ENCODE peak calls at places on chromosomes 7 and 10, in six cellular contexts. One of them, this sample, is unnamed.
A peak's percentile ranks its signal among the peaks of the same experiment; 100 is the strongest.

GRCh38 chr7:29865526-29865925 is 59.2 kb downstream of the WIPF3 start:
- DNase-seq in GM23338: no peak
- DNase-seq in SK-N-SH: no peak
- DNase-seq in Panc1: no peak
- DNase-seq in H1: no peak
- DNase-seq in GM12891: no peak
- DNase-seq in this sample: no peak

GRCh38 chr10:70991140-70992124 is 103.1 kb upstream of the PCBD1 start:
- DNase-seq in GM23338: no peak
- DNase-seq in SK-N-SH: no peak
- DNase-seq in Panc1: no peak
- DNase-seq in H1: no peak
- DNase-seq in GM12891: no peak
- DNase-seq in this sample: no peak

GRCh38 chr7:30040938-30041337 is 12.7 kb downstream of the PLEKHA8 start:
- DNase-seq in GM23338: no peak
- DNase-seq in SK-N-SH: no peak
- DNase-seq in Panc1: no peak
- DNase-seq in H1: no peak
- DNase-seq in GM12891: no peak
- DNase-seq in this sample: no peak

GRCh38 chr10:7505196-7505595 is 94.4 kb upstream of the SFMBT2 start:
- DNase-seq in GM23338: no peak
- DNase-seq in SK-N-SH: no peak
- DNase-seq in Panc1: no peak
- DNase-seq in H1: no peak
- DNase-seq in GM12891: no peak
- DNase-seq in this sample: no peak

GRCh38 chr7:128915841-128916642 is 5.5 kb upstream of the KCP start:
- DNase-seq in GM23338: peak; percentile 62
- DNase-seq in SK-N-SH: peak; percentile 23
- DNase-seq in Panc1: no peak
- DNase-seq in H1: no peak
- DNase-seq in GM12891: no peak
- DNase-seq in this sample: no peak

GRCh38 chr10:37856881-37857286 is 526 bp downstream of the ZNF248 start:
- DNase-seq in GM23338: peak; percentile 5
- DNase-seq in SK-N-SH: peak; percentile 41
- DNase-seq in Panc1: no peak
- DNase-seq in H1: no peak
- DNase-seq in GM12891: no peak
- DNase-seq in this sample: no peak

GRCh38 chr10:17588420-17588819 is 28.8 kb downstream of the HACD1 start:
- DNase-seq in GM23338: no peak
- DNase-seq in SK-N-SH: no peak
- DNase-seq in Panc1: no peak
- DNase-seq in H1: no peak
- DNase-seq in GM12891: no peak
- DNase-seq in this sample: no peak

GRCh38 chr10:109784236-109784635 is 139.1 kb downstream of the XPNPEP1 start:
- DNase-seq in GM23338: no peak
- DNase-seq in SK-N-SH: no peak
- DNase-seq in Panc1: no peak
- DNase-seq in H1: no peak
- DNase-seq in GM12891: no peak
- DNase-seq in this sample: no peak

GRCh38 chr7:41114166-41114565 is 588.7 kb downstream of the INHBA start:
- DNase-seq in GM23338: no peak
- DNase-seq in SK-N-SH: no peak
- DNase-seq in Panc1: no peak
- DNase-seq in H1: no peak
- DNase-seq in GM12891: no peak
- DNase-seq in this sample: no peak

GRCh38 chr7:2795906-2796305 is 48.2 kb downstream of the GNA12 start:
- DNase-seq in GM23338: no peak
- DNase-seq in SK-N-SH: no peak
- DNase-seq in Panc1: no peak
- DNase-seq in H1: no peak
- DNase-seq in GM12891: no peak
- DNase-seq in this sample: no peak

GRCh38 chr7:2799253-2799652 is 44.9 kb downstream of the GNA12 start:
- DNase-seq in GM23338: no peak
- DNase-seq in SK-N-SH: no peak
- DNase-seq in Panc1: no peak
- DNase-seq in H1: no peak
- DNase-seq in GM12891: no peak
- DNase-seq in this sample: no peak

GRCh38 chr7:2794836-2795636 is 49.1 kb downstream of the GNA12 start:
- DNase-seq in GM23338: no peak
- DNase-seq in SK-N-SH: no peak
- DNase-seq in Panc1: no peak
- DNase-seq in H1: no peak
- DNase-seq in GM12891: no peak
- DNase-seq in this sample: no peak

GRCh38 chr7:2798669-2799068 is 45.4 kb downstream of the GNA12 start:
- DNase-seq in GM23338: no peak
- DNase-seq in SK-N-SH: no peak
- DNase-seq in Panc1: no peak
- DNase-seq in H1: no peak
- DNase-seq in GM12891: no peak
- DNase-seq in this sample: no peak

DNA sequence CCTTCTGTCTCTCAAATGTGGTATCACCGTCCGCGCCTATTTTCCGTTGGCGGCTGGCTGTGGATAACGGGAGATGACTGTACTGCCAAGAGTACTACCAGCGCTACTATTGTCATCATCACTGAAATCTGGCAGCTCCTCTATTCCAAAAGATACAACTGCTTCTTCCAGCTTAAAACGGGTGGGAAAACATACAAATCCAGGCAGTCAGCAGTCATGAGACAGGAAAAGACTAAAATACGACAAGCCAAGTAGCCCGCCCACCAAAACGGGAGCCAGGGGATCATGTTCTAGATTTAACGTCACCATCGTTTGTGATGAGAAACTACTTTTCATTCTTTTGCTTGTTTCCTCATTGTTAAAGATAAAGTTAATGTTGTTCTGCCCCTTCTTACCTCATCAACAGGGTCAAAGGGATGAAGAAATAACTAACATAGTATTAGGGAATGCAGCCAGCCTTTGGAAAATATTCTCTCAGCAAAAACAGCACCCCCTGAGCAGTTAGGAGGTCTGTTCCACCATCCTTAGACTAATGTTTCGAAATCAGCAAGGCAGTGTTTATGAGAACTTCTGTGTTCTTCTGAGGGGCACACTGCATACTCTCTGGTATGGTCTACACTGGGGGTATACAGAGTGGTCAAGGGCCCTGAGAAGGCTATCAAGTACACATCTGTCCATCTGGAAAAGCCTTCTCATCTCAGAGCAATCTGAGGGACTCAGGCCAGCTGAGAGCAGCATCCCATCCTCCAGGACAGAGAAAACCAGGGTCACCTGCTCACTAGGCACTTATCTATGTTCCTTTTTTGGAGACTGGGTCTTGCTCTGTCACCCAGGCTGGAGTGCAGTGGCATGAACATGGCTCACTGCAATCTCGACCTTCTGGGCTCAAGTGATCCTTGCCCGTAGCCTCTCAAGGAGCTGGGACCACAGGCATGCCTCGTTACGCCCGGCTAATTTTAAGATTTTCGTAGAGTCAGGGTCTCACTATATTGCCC is 47.5 kb downstream of the GNA12 start:
- DNase-seq in GM23338: no peak
- DNase-seq in SK-N-SH: no peak
- DNase-seq in Panc1: no peak
- DNase-seq in H1: no peak
- DNase-seq in GM12891: no peak
- DNase-seq in this sample: peak; percentile 94
- TF ChIP-seq POLR2AphosphoS5 in GM23338: no peak
- TF ChIP-seq POLR2AphosphoS5 in SK-N-SH: no peak
- TF ChIP-seq POLR2AphosphoS5 in Panc1: no peak
- TF ChIP-seq POLR2AphosphoS5 in H1: no peak
- TF ChIP-seq POLR2AphosphoS5 in GM12891: no peak
- TF ChIP-seq POLR2AphosphoS5 in this sample: peak; percentile 66

DNA sequence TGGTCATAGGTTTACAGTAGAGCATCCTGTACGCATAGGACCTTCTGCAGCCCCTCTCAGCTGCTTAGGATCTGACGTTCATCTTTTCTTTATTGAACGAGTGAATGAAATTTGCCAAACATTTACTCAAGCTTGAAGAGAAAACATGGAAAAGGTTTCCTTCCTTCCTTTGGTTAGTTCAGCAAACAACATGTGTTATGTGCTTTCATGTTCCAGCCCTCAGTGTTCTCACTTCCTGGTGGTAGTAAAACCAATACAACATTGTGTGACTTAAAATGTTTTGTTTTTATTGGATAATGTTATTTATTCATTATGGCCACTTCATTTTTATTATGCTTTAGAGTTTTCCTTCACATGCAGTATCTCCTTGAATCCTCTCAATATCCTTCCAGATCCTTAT is 1.4 kb upstream of the CDCA7L start:
- DNase-seq in GM23338: no peak
- DNase-seq in SK-N-SH: no peak
- DNase-seq in Panc1: no peak
- DNase-seq in H1: no peak
- DNase-seq in GM12891: no peak
- DNase-seq in this sample: no peak
- TF ChIP-seq POLR2AphosphoS5 in GM23338: no peak
- TF ChIP-seq POLR2AphosphoS5 in SK-N-SH: no peak
- TF ChIP-seq POLR2AphosphoS5 in Panc1: no peak
- TF ChIP-seq POLR2AphosphoS5 in H1: no peak
- TF ChIP-seq POLR2AphosphoS5 in GM12891: no peak
- TF ChIP-seq POLR2AphosphoS5 in this sample: no peak

GRCh38 chr10:63520463-63521388 is 475 bp upstream of the REEP3 start:
- DNase-seq in GM23338: peak; percentile 85
- DNase-seq in SK-N-SH: peak; percentile 91
- DNase-seq in Panc1: no peak
- DNase-seq in H1: no peak
- DNase-seq in GM12891: peak; percentile 50
- DNase-seq in this sample: no peak
- TF ChIP-seq POLR2AphosphoS5 in GM23338: peak; percentile 79
- TF ChIP-seq POLR2AphosphoS5 in SK-N-SH: no peak
- TF ChIP-seq POLR2AphosphoS5 in Panc1: peak; percentile 44
- TF ChIP-seq POLR2AphosphoS5 in H1: peak; percentile 72
- TF ChIP-seq POLR2AphosphoS5 in GM12891: no peak
- TF ChIP-seq POLR2AphosphoS5 in this sample: peak; percentile 65

GRCh38 chr10:75477681-75478080 is 46.3 kb downstream of the LRMDA start:
- DNase-seq in GM23338: no peak
- DNase-seq in SK-N-SH: peak; percentile 76
- DNase-seq in Panc1: no peak
- DNase-seq in H1: no peak
- DNase-seq in GM12891: no peak
- DNase-seq in this sample: no peak

GRCh38 chr10:75476569-75476968 is 45.1 kb downstream of the LRMDA start:
- DNase-seq in GM23338: no peak
- DNase-seq in SK-N-SH: no peak
- DNase-seq in Panc1: no peak
- DNase-seq in H1: no peak
- DNase-seq in GM12891: no peak
- DNase-seq in this sample: no peak

GRCh38 chr10:75474106-75474505 is 42.7 kb downstream of the LRMDA start:
- DNase-seq in GM23338: no peak
- DNase-seq in SK-N-SH: no peak
- DNase-seq in Panc1: no peak
- DNase-seq in H1: no peak
- DNase-seq in GM12891: no peak
- DNase-seq in this sample: no peak

GRCh38 chr10:75476985-75477384 is 45.6 kb downstream of the LRMDA start:
- DNase-seq in GM23338: no peak
- DNase-seq in SK-N-SH: no peak
- DNase-seq in Panc1: no peak
- DNase-seq in H1: no peak
- DNase-seq in GM12891: no peak
- DNase-seq in this sample: no peak

GRCh38 chr10:75475470-75476182 is 44.2 kb downstream of the LRMDA start:
- DNase-seq in GM23338: peak; percentile 21
- DNase-seq in SK-N-SH: no peak
- DNase-seq in Panc1: no peak
- DNase-seq in H1: no peak
- DNase-seq in GM12891: no peak
- DNase-seq in this sample: no peak
- TF ChIP-seq POLR2AphosphoS5 in GM23338: no peak
- TF ChIP-seq POLR2AphosphoS5 in SK-N-SH: no peak
- TF ChIP-seq POLR2AphosphoS5 in Panc1: no peak
- TF ChIP-seq POLR2AphosphoS5 in H1: no peak
- TF ChIP-seq POLR2AphosphoS5 in GM12891: no peak
- TF ChIP-seq POLR2AphosphoS5 in this sample: peak; percentile 68

GRCh38 chr10:35218339-35218955 is 91.8 kb downstream of the CREM start:
- DNase-seq in GM23338: peak; percentile 95
- DNase-seq in SK-N-SH: peak; percentile 69
- DNase-seq in Panc1: no peak
- DNase-seq in H1: no peak
- DNase-seq in GM12891: no peak
- DNase-seq in this sample: peak; percentile 78
- TF ChIP-seq POLR2AphosphoS5 in GM23338: no peak
- TF ChIP-seq POLR2AphosphoS5 in SK-N-SH: no peak
- TF ChIP-seq POLR2AphosphoS5 in Panc1: no peak
- TF ChIP-seq POLR2AphosphoS5 in H1: no peak
- TF ChIP-seq POLR2AphosphoS5 in GM12891: no peak
- TF ChIP-seq POLR2AphosphoS5 in this sample: no peak

GRCh38 chr7:2201128-2201527 is 31.6 kb downstream of the MAD1L1 start:
- DNase-seq in GM23338: no peak
- DNase-seq in SK-N-SH: peak; percentile 9
- DNase-seq in Panc1: no peak
- DNase-seq in H1: no peak
- DNase-seq in GM12891: no peak
- DNase-seq in this sample: no peak
- TF ChIP-seq POLR2AphosphoS5 in GM23338: no peak
- TF ChIP-seq POLR2AphosphoS5 in SK-N-SH: no peak
- TF ChIP-seq POLR2AphosphoS5 in Panc1: no peak
- TF ChIP-seq POLR2AphosphoS5 in H1: no peak
- TF ChIP-seq POLR2AphosphoS5 in GM12891: no peak
- TF ChIP-seq POLR2AphosphoS5 in this sample: no peak

DNA sequence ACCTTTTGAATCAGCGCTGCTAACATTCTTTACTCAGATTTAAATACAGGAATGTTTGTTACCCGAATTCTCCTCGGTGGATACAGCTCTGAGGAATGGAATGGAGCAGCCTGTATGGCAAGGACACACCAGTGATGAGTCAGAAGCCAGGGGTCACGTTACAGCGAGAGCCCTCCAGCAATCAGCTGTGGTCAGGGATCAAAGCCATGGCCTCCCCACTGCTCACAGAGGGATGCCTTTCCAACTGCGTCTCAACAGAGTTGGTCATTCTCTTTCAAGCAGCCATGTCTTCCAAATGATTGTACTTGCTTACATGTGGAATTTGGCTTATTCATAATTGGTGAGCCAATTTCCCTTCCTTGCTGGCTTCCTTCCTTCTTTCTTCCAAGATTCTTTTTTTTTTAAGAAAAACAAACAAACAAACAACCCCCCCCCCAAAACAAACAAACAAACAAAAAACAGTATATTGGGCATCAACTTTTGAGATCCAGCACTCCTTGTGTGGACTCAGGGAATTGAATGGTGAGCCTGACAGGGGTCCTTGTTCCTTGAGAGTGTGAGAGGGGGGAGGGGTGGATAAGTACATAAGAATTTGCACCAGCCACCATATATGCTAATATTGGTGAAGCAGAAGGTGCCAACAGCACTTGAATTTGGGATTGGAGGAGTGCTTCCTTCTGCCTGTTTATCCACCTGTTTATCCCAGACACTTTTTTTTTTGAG is 100.2 kb downstream of the ATXN7L1 start:
- DNase-seq in GM23338: peak; percentile 96
- DNase-seq in SK-N-SH: no peak
- DNase-seq in Panc1: peak; percentile 91
- DNase-seq in H1: peak; percentile 96
- DNase-seq in GM12891: no peak
- DNase-seq in this sample: no peak
- TF ChIP-seq POLR2AphosphoS5 in GM23338: no peak
- TF ChIP-seq POLR2AphosphoS5 in SK-N-SH: peak; percentile 95
- TF ChIP-seq POLR2AphosphoS5 in Panc1: no peak
- TF ChIP-seq POLR2AphosphoS5 in H1: no peak
- TF ChIP-seq POLR2AphosphoS5 in GM12891: no peak
- TF ChIP-seq POLR2AphosphoS5 in this sample: no peak

This sample was measured in vagina.